ENCODE peak calls at places on chromosomes 12 and 14, in nine cellular contexts. B is AG04450, R is choroid plexus epithelial cell, L is stomach, S is HL-60, P is AG10803, X is body of pancreas, H is psoas muscle, W is endodermal cell. E is an unnamed sample.

GRCh38 chr12:2273288-2273687 is 220.5 kb downstream of the CACNA1C start:
- DNase-seq in B (no peak), R (peak), L (no peak), S (no peak), P (peak), X (no peak), H (peak), W (peak), E (peak)

GRCh38 chr12:108653082-108653516 is 19.4 kb upstream of the SELPLG start:
- DNase-seq in B (no peak), R (no peak), L (no peak), S (no peak), P (no peak), X (no peak), H (no peak), W (peak), E (no peak)

GRCh38 chr12:128180166-128180565 is 86.8 kb upstream of the TMEM132C start:
- DNase-seq in B (no peak), R (no peak), L (no peak), S (no peak), P (no peak), X (no peak), H (no peak), W (peak), E (no peak)

GRCh38 chr12:107119091-107119490 is 25.7 kb upstream of the CRY1 start:
- DNase-seq in B (no peak), R (no peak), L (no peak), S (no peak), P (no peak), X (no peak), H (no peak), W (no peak), E (no peak)

GRCh38 chr12:127162902-127163301 is 1104.1 kb upstream of the TMEM132C start:
- DNase-seq in B (no peak), R (peak), L (no peak), S (no peak), P (peak), X (no peak), H (no peak), W (no peak), E (peak)

GRCh38 chr12:32201096-32201495 is 94.4 kb downstream of the BICD1 start:
- DNase-seq in B (no peak), R (no peak), L (no peak), S (no peak), P (no peak), X (no peak), H (no peak), W (no peak), E (no peak)

GRCh38 chr14:58191763-58192596 is 8.0 kb upstream of the ACTR10 start:
- DNase-seq in B (no peak), R (no peak), L (no peak), S (no peak), P (no peak), X (no peak), H (no peak), W (no peak), E (no peak)

GRCh38 chr14:95774265-95775160 is 60.6 kb upstream of the TCL1A start:
- DNase-seq in B (no peak), R (peak), L (peak), S (peak), P (peak), X (peak), H (no peak), W (peak), E (peak)

GRCh38 chr12:130053641-130054040 is 108.6 kb upstream of the FZD10 start:
- DNase-seq in B (no peak), R (no peak), L (no peak), S (no peak), P (no peak), X (no peak), H (no peak), W (peak), E (no peak)

GRCh38 chr14:75267141-75267601 is 11.5 kb upstream of the FOS start:
- DNase-seq in B (no peak), R (peak), L (no peak), S (no peak), P (peak), X (no peak), H (no peak), W (no peak), E (peak)

GRCh38 chr12:60176891-60177290 is 581.1 kb downstream of the SLC16A7 start:
- DNase-seq in B (no peak), R (no peak), L (no peak), S (no peak), P (no peak), X (no peak), H (no peak), W (no peak), E (no peak)

GRCh38 chr12:119916111-119916510 is 39.0 kb upstream of the CIT start:
- DNase-seq in B (no peak), R (no peak), L (no peak), S (no peak), P (no peak), X (no peak), H (no peak), W (no peak), E (no peak)

GRCh38 chr12:77231548-77231947 is 166.2 kb upstream of the E2F7 start:
- DNase-seq in B (peak), R (peak), L (peak), S (peak), P (peak), X (peak), H (peak), W (no peak), E (peak)

GRCh38 chr14:32985881-32986280 is 47.2 kb downstream of the NPAS3 start:
- DNase-seq in B (no peak), R (no peak), L (no peak), S (no peak), P (no peak), X (no peak), H (no peak), W (no peak), E (peak)

GRCh38 chr14:105281354-105282097 is 19.3 kb downstream of the BRF1 start:
- DNase-seq in B (peak), R (peak), L (no peak), S (peak), P (peak), X (peak), H (no peak), W (peak), E (peak)

GRCh38 chr12:5230861-5231260 is 187.2 kb downstream of the KCNA5 start:
- DNase-seq in B (no peak), R (no peak), L (no peak), S (no peak), P (no peak), X (no peak), H (no peak), W (no peak), E (no peak)

GRCh38 chr14:94770251-94770749 is 387 bp upstream of the GSC start:
- DNase-seq in B (no peak), R (peak), L (no peak), S (no peak), P (no peak), X (no peak), H (no peak), W (peak), E (no peak)

GRCh38 chr12:102302553-102302952 is 104.9 kb upstream of the PMCH start:
- DNase-seq in B (no peak), R (no peak), L (no peak), S (no peak), P (no peak), X (no peak), H (no peak), W (no peak), E (no peak)

GRCh38 chr12:20376984-20377383 is 8.6 kb downstream of the PDE3A start:
- DNase-seq in B (no peak), R (peak), L (no peak), S (peak), P (peak), X (no peak), H (no peak), W (no peak), E (peak)

GRCh38 chr12:91511795-91512420 is 329.3 kb upstream of the DCN start:
- DNase-seq in B (no peak), R (no peak), L (no peak), S (no peak), P (no peak), X (no peak), H (no peak), W (no peak), E (no peak)

GRCh38 chr14:105481886-105482454 is 4.7 kb upstream of the CRIP1 start:
- DNase-seq in B (peak), R (peak), L (peak), S (peak), P (peak), X (peak), H (peak), W (peak), E (peak)

GRCh38 chr14:24873551-24873950 is 176.4 kb downstream of the STXBP6 start:
- DNase-seq in B (no peak), R (no peak), L (no peak), S (no peak), P (no peak), X (no peak), H (no peak), W (no peak), E (no peak)

GRCh38 chr12:93624595-93625294 is 52.3 kb downstream of the SOCS2 start:
- DNase-seq in B (peak), R (peak), L (no peak), S (no peak), P (peak), X (no peak), H (no peak), W (no peak), E (peak)

GRCh38 chr14:102891556-102891955 is 30.9 kb upstream of the AMN start:
- DNase-seq in B (peak), R (peak), L (no peak), S (no peak), P (peak), X (no peak), H (no peak), W (no peak), E (peak)

GRCh38 chr14:71208702-71209357 is 301.6 kb downstream of the PCNX1 start:
- DNase-seq in B (no peak), R (no peak), L (no peak), S (no peak), P (no peak), X (no peak), H (no peak), W (no peak), E (no peak)
- TF ChIP-seq CTCF in B (peak), R (peak), L (no peak), S (no peak), P (no peak), X (no peak), H (no peak), W (peak), E (no peak)

GRCh38 chr12:57632898-57633825 is at the start of gene B4GALNT1:
- DNase-seq in B (no peak), R (peak), L (peak), S (peak), P (peak), X (peak), H (peak), W (peak), E (peak)

GRCh38 chr12:57632369-57632897 is 568 bp downstream of the B4GALNT1 start:
- DNase-seq in B (no peak), R (no peak), L (no peak), S (no peak), P (peak), X (no peak), H (no peak), W (peak), E (no peak)

GRCh38 chr12:57631566-57632368 is 1.2 kb downstream of the B4GALNT1 start:
- DNase-seq in B (no peak), R (no peak), L (no peak), S (no peak), P (no peak), X (no peak), H (no peak), W (no peak), E (no peak)

GRCh38 chr12:57629897-57630471 is 3.0 kb downstream of the B4GALNT1 start:
- DNase-seq in B (no peak), R (no peak), L (no peak), S (no peak), P (no peak), X (no peak), H (no peak), W (peak), E (no peak)

DNA sequence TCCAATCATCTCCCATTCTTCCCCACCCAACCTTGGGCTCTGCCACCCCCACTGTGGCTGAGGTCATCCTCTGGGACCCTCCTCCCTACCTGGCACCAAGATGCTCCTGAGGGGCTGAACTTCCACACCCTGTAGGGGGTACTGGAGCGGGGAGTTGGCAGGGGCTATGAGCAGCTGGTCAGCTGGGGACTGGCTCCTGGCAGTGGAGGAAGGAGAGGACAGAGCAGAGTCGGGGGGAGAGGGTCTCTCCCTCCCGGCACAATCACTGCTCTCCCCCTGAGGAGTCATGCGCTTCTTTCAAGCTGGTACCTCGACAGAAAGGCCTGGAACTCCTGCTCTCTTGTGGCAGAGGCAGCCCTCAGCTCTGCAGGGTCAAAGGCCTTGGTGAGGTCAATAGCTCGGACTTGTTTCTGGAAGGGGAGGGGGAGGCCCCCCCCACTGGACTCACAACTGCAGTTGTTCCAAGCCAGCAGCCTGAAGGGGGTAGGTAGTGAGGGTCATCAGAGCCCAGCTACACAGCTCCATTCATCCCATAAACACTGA is 2.0 kb downstream of the B4GALNT1 start:
- DNase-seq in B (no peak), R (no peak), L (no peak), S (no peak), P (no peak), X (no peak), H (no peak), W (peak), E (no peak)
- H3K4me3 ChIP-seq in B (no peak), R (no peak), L (no peak), S (no peak), P (no peak), X (no peak), H (no peak), W (no peak), E (no peak)

GRCh38 chr12:72272731-72273498 is 745 bp downstream of the TRHDE start:
- DNase-seq in B (no peak), R (peak), L (no peak), S (no peak), P (no peak), X (peak), H (no peak), W (peak), E (no peak)
- TF ChIP-seq CTCF in B (peak), R (peak), L (no peak), S (no peak), P (no peak), X (no peak), H (no peak), W (no peak), E (no peak)

GRCh38 chr14:59627011-59627520 is 50.5 kb upstream of the CCDC175 start:
- DNase-seq in B (no peak), R (no peak), L (no peak), S (no peak), P (no peak), X (no peak), H (no peak), W (no peak), E (no peak)

GRCh38 chr14:59631237-59631636 is 54.6 kb upstream of the CCDC175 start:
- DNase-seq in B (no peak), R (peak), L (no peak), S (peak), P (no peak), X (no peak), H (no peak), W (peak), E (peak)

GRCh38 chr14:59632381-59632780 is 55.8 kb upstream of the CCDC175 start:
- DNase-seq in B (no peak), R (peak), L (peak), S (peak), P (no peak), X (peak), H (no peak), W (peak), E (peak)

GRCh38 chr14:59629384-59630158 is 53.0 kb upstream of the CCDC175 start:
- DNase-seq in B (no peak), R (no peak), L (no peak), S (no peak), P (no peak), X (no peak), H (no peak), W (no peak), E (no peak)

DNA sequence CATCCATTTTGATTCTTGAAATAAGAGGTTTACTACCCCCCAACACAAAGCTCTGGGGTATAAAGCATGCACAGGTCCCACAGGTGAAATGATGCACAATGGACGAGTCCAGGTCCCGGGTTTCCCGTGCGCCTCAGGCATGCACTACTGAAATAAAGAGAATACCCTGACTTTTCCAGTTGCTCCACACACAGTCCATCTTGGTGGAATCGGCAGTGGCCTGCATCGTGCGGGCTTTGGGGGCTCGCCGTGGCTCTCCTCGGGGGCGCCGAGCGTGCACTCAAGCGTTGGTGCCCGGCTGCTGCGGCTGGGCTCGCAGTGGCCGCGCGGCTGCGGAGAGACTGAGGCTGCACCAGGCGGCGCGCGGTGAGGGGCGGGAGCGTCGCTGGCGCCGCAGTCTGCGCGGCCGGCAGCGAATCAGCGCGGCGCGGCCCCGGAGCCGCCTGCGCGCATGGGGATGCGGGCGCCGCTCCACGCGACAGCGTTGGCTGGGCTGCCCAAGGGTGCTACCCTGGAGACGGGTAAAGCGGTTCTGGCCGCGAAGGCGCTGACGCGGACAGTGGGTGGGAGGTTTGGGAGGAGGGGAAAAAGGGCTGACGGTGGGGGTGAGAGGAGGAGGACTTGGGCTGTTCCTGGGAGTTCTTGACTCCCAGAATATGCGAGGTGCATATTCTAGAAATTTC is 53.8 kb upstream of the CCDC175 start:
- DNase-seq in B (no peak), R (peak), L (no peak), S (no peak), P (no peak), X (peak), H (no peak), W (peak), E (no peak)
- H3K4me3 ChIP-seq in B (peak), R (peak), L (peak), S (no peak), P (peak), X (no peak), H (peak), W (peak), E (no peak)

GRCh38 chr12:31118831-31119530 is 45.3 kb downstream of the DDX11 start:
- DNase-seq in B (no peak), R (peak), L (peak), S (no peak), P (no peak), X (no peak), H (no peak), W (peak), E (no peak)
- TF ChIP-seq CTCF in B (no peak), R (no peak), L (no peak), S (no peak), P (no peak), X (no peak), H (no peak), W (no peak), E (no peak)